ENCODE peak calls at places on chromosome 20, in ten cellular contexts. G, F, W, Q, Z, K, N, L, I and T are unnamed samples.

GRCh38 chr20:31712112-31712553 is 10.5 kb downstream of the BCL2L1 start:
- DNase-seq in G (no peak), F (no peak), W (peak; percentile 16), Q (no peak), Z (no peak), K (no peak), N (no peak), L (no peak), I (peak; percentile 59), T (no peak)

GRCh38 chr20:48822879-48823385 is 4.9 kb downstream of the PREX1 start:
- DNase-seq in G (no peak), F (no peak), W (peak; percentile 79), Q (no peak), Z (no peak), K (no peak), N (no peak), L (no peak), I (no peak), T (no peak)

GRCh38 chr20:1894951-1895673 is at the start of gene SIRPA:
- DNase-seq in G (peak; percentile 46), F (peak; percentile 58), W (peak; percentile 87), Q (no peak), Z (peak; percentile 73), K (no peak), N (no peak), L (peak; percentile 66), I (peak; percentile 70), T (no peak)

GRCh38 chr20:50188879-50189680 is 1.6 kb upstream of the CEBPB start:
- DNase-seq in G (peak; percentile 31), F (no peak), W (peak; percentile 84), Q (no peak), Z (no peak), K (no peak), N (no peak), L (peak; percentile 90), I (no peak), T (no peak)

GRCh38 chr20:16476032-16476431 is 97.2 kb downstream of the KIF16B start:
- DNase-seq in G (no peak), F (peak; percentile 31), W (no peak), Q (no peak), Z (peak; percentile 76), K (no peak), N (no peak), L (no peak), I (peak; percentile 80), T (peak; percentile 22)

GRCh38 chr20:23857954-23858565 is 21.5 kb downstream of the CST5 start:
- DNase-seq in G (no peak), F (no peak), W (no peak), Q (no peak), Z (no peak), K (no peak), N (no peak), L (no peak), I (no peak), T (no peak)

GRCh38 chr20:62133051-62133845 is 9.9 kb downstream of the PSMA7 start:
- DNase-seq in G (peak; percentile 39), F (no peak), W (peak; percentile 83), Q (no peak), Z (no peak), K (no peak), N (no peak), L (no peak), I (no peak), T (no peak)

GRCh38 chr20:9570612-9571011 is 56.2 kb downstream of the LAMP5 start:
- DNase-seq in G (no peak), F (no peak), W (no peak), Q (no peak), Z (no peak), K (no peak), N (no peak), L (no peak), I (no peak), T (no peak)

GRCh38 chr20:19114410-19114809 is 98.0 kb upstream of the SLC24A3 start:
- DNase-seq in G (no peak), F (no peak), W (no peak), Q (no peak), Z (no peak), K (no peak), N (no peak), L (no peak), I (no peak), T (no peak)

GRCh38 chr20:47680804-47681529 is 104.3 kb downstream of the SULF2 start:
- DNase-seq in G (no peak), F (no peak), W (peak; percentile 25), Q (no peak), Z (no peak), K (no peak), N (no peak), L (no peak), I (no peak), T (no peak)

GRCh38 chr20:62624325-62624690 is 18.0 kb upstream of the SLCO4A1 start:
- DNase-seq in G (no peak), F (no peak), W (peak; percentile 93), Q (no peak), Z (no peak), K (no peak), N (no peak), L (no peak), I (no peak), T (no peak)

GRCh38 chr20:59184880-59185447 is 21.3 kb downstream of the ZNF831 start:
- DNase-seq in G (no peak), F (peak; percentile 12), W (no peak), Q (no peak), Z (no peak), K (no peak), N (no peak), L (no peak), I (no peak), T (no peak)

GRCh38 chr20:63821824-63822223 is 9.2 kb downstream of the ZBTB46 start:
- DNase-seq in G (no peak), F (no peak), W (no peak), Q (no peak), Z (no peak), K (no peak), N (no peak), L (no peak), I (no peak), T (no peak)

GRCh38 chr20:36852187-36852586 is 23.8 kb upstream of the TLDC2 start:
- DNase-seq in G (no peak), F (no peak), W (no peak), Q (no peak), Z (no peak), K (no peak), N (no peak), L (no peak), I (no peak), T (no peak)

GRCh38 chr20:41996951-41997350 is 378.8 kb upstream of the CHD6 start:
- DNase-seq in G (no peak), F (no peak), W (no peak), Q (no peak), Z (no peak), K (no peak), N (no peak), L (no peak), I (no peak), T (no peak)

DNA sequence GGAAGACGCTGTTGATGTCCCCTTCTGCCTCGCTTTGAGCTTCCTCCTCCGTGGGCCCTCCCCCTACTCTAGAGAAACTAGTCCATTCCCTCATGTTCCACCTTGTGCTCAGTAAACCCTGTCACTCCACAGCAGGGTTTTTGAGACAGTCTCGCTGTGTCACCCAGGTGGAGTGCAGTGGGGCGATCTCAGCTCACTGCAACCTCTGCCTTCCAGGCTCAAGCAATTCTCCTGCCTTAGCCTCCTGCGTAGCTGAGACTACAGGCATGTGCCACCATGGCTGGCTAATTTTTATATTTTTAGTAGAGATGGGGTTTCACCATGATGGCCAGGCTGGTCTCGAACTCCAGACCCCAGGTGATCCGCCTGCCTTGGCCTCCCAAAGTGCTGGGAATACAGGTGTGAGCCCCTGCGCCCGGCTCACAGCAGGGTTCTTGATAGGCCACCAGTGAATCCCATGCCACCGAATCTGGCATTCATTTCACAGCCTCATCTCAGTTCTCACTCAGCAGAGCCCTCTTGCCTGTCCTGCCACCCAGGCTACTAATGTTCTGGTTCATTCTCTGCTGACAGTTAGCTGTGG is 36.0 kb downstream of the PANK2 start:
- DNase-seq in G (no peak), F (no peak), W (no peak), Q (no peak), Z (no peak), K (no peak), N (no peak), L (no peak), I (no peak), T (no peak)
- TF ChIP-seq CTCF in G (no peak), F (no peak), W (no peak), Q (no peak), Z (no peak), K (no peak), N (no peak), L (no peak), I (no peak), T (no peak)

GRCh38 chr20:52473171-52473570 is 281.6 kb upstream of the ZFP64 start:
- DNase-seq in G (no peak), F (no peak), W (no peak), Q (no peak), Z (no peak), K (no peak), N (no peak), L (no peak), I (no peak), T (no peak)

GRCh38 chr20:52470561-52470960 is 279.0 kb upstream of the ZFP64 start:
- DNase-seq in G (no peak), F (no peak), W (no peak), Q (no peak), Z (no peak), K (no peak), N (no peak), L (no peak), I (no peak), T (no peak)

DNA sequence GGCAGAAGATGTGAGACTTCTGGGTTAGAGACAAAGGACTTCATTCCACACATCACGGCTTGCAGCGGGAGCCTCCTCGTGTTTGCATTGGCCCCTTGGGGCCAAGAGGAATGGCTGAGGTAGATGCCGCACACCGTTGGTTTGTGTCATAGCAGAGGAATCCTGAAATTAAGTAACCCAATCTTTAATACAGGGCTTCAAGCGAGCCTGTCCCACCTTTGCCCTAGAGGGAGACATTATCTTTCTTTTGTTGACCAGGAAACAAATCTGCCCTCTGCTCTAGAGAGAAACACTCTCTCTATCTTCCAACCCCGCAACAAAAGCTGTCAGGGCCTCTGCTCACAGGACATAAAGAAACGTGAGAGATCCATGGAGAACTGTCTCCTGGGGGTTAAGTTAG is 277.6 kb upstream of the ZFP64 start:
- DNase-seq in G (no peak), F (no peak), W (no peak), Q (no peak), Z (no peak), K (no peak), N (no peak), L (no peak), I (no peak), T (no peak)
- TF ChIP-seq CTCF in G (no peak), F (no peak), W (no peak), Q (no peak), Z (no peak), K (no peak), N (no peak), L (peak; percentile 39), I (no peak), T (no peak)

GRCh38 chr20:12012241-12013222 is 94.8 kb downstream of the BTBD3 start:
- DNase-seq in G (peak; percentile 36), F (peak; percentile 44), W (no peak), Q (peak; percentile 22), Z (peak; percentile 50), K (no peak), N (no peak), L (no peak), I (peak; percentile 74), T (peak; percentile 39)
- TF ChIP-seq CTCF in G (peak; percentile 62), F (peak; percentile 97), W (peak; percentile 81), Q (peak; percentile 98), Z (peak; percentile 91), K (peak; percentile 23), N (peak; percentile 64), L (peak; percentile 90), I (no peak), T (peak; percentile 84)

GRCh38 chr20:45892049-45892816 is 1.1 kb downstream of the CTSA start:
- DNase-seq in G (no peak), F (no peak), W (no peak), Q (no peak), Z (peak; percentile 57), K (no peak), N (no peak), L (no peak), I (peak; percentile 42), T (no peak)
- TF ChIP-seq CTCF in G (no peak), F (peak; percentile 32), W (no peak), Q (peak; percentile 25), Z (no peak), K (no peak), N (no peak), L (peak; percentile 6), I (peak; percentile 28), T (no peak)